ENCODE peak calls at places on chromosomes 16 and 17, in eight cellular contexts. N is GM12865, J is MG63, O is IMR-90, V is neural progenitor cell, W is GM23248, D is left lung, S is HFF-Myc. L is an unnamed sample.
A peak's percentile ranks its signal among the peaks of the same experiment; 100 is the strongest.

GRCh38 chr16:22358000-22358399 is 16.4 kb downstream of the CDR2 start:
- DNase-seq in N (peak; percentile 35), J (no peak), O (no peak), V (no peak), W (no peak), D (no peak), S (no peak), L (no peak)

GRCh38 chr17:32341141-32341856 is 674 bp downstream of the C17orf75 start:
- DNase-seq in N (peak; percentile 68), J (no peak), O (no peak), V (no peak), W (peak; percentile 49), D (no peak), S (no peak), L (no peak)

GRCh38 chr16:84947022-84947421 is 64.3 kb downstream of the ZDHHC7 start:
- DNase-seq in N (no peak), J (no peak), O (no peak), V (no peak), W (no peak), D (no peak), S (no peak), L (no peak)

GRCh38 chr17:51362818-51363598 is 102.7 kb downstream of the UTP18 start:
- DNase-seq in N (no peak), J (no peak), O (no peak), V (no peak), W (no peak), D (no peak), S (no peak), L (no peak)

GRCh38 chr17:47812146-47812920 is 9.3 kb downstream of the OSBPL7 start:
- DNase-seq in N (no peak), J (no peak), O (no peak), V (no peak), W (no peak), D (no peak), S (no peak), L (no peak)

GRCh38 chr16:84953051-84953746 is 58.1 kb downstream of the ZDHHC7 start:
- DNase-seq in N (peak; percentile 12), J (no peak), O (no peak), V (peak; percentile 20), W (no peak), D (no peak), S (no peak), L (no peak)

GRCh38 chr16:23408242-23409201 is 44.5 kb downstream of the COG7 start:
- DNase-seq in N (no peak), J (peak; percentile 16), O (peak; percentile 78), V (peak; percentile 49), W (peak; percentile 78), D (no peak), S (peak; percentile 58), L (peak; percentile 89)

GRCh38 chr16:14050297-14051027 is 20.7 kb upstream of the MRTFB start:
- DNase-seq in N (no peak), J (no peak), O (peak; percentile 14), V (peak; percentile 51), W (no peak), D (no peak), S (no peak), L (no peak)

GRCh38 chr17:44959821-44960523 is 8.1 kb downstream of the C1QL1 start:
- DNase-seq in N (no peak), J (no peak), O (no peak), V (no peak), W (no peak), D (no peak), S (no peak), L (no peak)

GRCh38 chr16:85906349-85906748 is 7.4 kb downstream of the IRF8 start:
- DNase-seq in N (no peak), J (no peak), O (no peak), V (no peak), W (no peak), D (no peak), S (no peak), L (no peak)

GRCh38 chr16:651844-652243 is 2.7 kb downstream of the WDR90 start:
- DNase-seq in N (no peak), J (no peak), O (no peak), V (no peak), W (no peak), D (no peak), S (no peak), L (no peak)

GRCh38 chr17:58710948-58711552 is 18.6 kb downstream of the RAD51C start:
- DNase-seq in N (peak; percentile 70), J (no peak), O (peak; percentile 69), V (peak; percentile 83), W (peak; percentile 77), D (no peak), S (peak; percentile 22), L (peak; percentile 41)

GRCh38 chr16:55039931-55040330 is 109.3 kb downstream of the IRX5 start:
- DNase-seq in N (no peak), J (no peak), O (no peak), V (no peak), W (no peak), D (no peak), S (no peak), L (no peak)

GRCh38 chr16:67013823-67014640 is 14.9 kb upstream of the CBFB start:
- DNase-seq in N (peak; percentile 68), J (peak; percentile 63), O (peak; percentile 46), V (peak; percentile 86), W (peak; percentile 84), D (peak; percentile 63), S (no peak), L (peak; percentile 37)

GRCh38 chr16:1456951-1457350 is 12.6 kb upstream of the CCDC154 start:
- DNase-seq in N (no peak), J (no peak), O (no peak), V (no peak), W (no peak), D (no peak), S (no peak), L (no peak)

GRCh38 chr17:76370261-76370993 is 14.0 kb upstream of the SPHK1 start:
- DNase-seq in N (no peak), J (peak; percentile 95), O (peak; percentile 98), V (no peak), W (peak; percentile 99), D (peak; percentile 50), S (peak; percentile 90), L (peak; percentile 99)

GRCh38 chr16:49350265-49351103 is 23.1 kb upstream of the C16orf78 start:
- DNase-seq in N (peak; percentile 56), J (peak; percentile 12), O (peak; percentile 34), V (peak; percentile 73), W (peak; percentile 59), D (no peak), S (peak; percentile 11), L (peak; percentile 66)

GRCh38 chr16:84459941-84460405 is 44.5 kb downstream of the MEAK7 start:
- DNase-seq in N (no peak), J (no peak), O (no peak), V (no peak), W (no peak), D (no peak), S (no peak), L (no peak)

GRCh38 chr17:79779088-79779529 is 1.2 kb downstream of the CBX2 start:
- DNase-seq in N (no peak), J (no peak), O (no peak), V (peak; percentile 36), W (no peak), D (no peak), S (no peak), L (no peak)

GRCh38 chr17:79779661-79780365 is 1.9 kb downstream of the CBX2 start:
- DNase-seq in N (no peak), J (no peak), O (no peak), V (no peak), W (no peak), D (no peak), S (no peak), L (no peak)

GRCh38 chr17:79777844-79778503 is at the start of gene CBX2:
- DNase-seq in N (peak; percentile 79), J (peak; percentile 83), O (peak; percentile 42), V (peak; percentile 94), W (peak; percentile 91), D (peak; percentile 83), S (no peak), L (peak; percentile 53)

GRCh38 chr17:79777166-79777843 is 643 bp upstream of the CBX2 start:
- DNase-seq in N (peak; percentile 45), J (peak; percentile 86), O (peak; percentile 32), V (peak; percentile 91), W (peak; percentile 64), D (peak; percentile 61), S (no peak), L (no peak)

GRCh38 chr17:79778504-79779087 is 648 bp downstream of the CBX2 start:
- DNase-seq in N (no peak), J (no peak), O (no peak), V (peak; percentile 85), W (no peak), D (no peak), S (no peak), L (no peak)
- H3K4me3 ChIP-seq in N (peak overlapping the region; percentile 46), J (peak overlapping the region; percentile 62), O (peak overlapping the region; percentile 83), V (peak overlapping the region; percentile 98), W (peak overlapping the region; percentile 63), D (peak overlapping the region; percentile 66), S (peak overlapping the region; percentile 61), L (peak overlapping the region; percentile 55)

DNA sequence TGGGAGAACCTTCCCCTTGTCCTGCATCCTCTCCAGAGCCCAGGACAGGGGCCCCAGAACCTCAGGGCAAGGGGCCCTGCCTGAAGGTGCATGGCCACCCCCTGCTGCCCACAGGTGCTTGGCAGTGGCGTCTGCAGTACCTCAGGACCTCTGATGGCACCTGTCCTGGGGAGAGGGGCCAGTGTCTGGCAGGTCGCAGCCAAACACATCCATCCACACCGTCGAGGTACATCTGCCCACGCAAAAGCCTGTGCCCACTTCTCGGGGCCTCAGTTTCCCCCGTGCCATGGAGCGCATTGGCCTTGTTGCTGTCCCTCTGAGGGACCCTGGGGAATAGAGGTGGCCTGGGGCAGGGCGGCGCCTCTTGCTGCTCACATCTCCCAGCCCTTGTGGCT is 9.3 kb downstream of the MAP2K3 start:
- DNase-seq in N (no peak), J (no peak), O (no peak), V (no peak), W (no peak), D (no peak), S (no peak), L (no peak)
- H3K4me3 ChIP-seq in N (no peak overlapping the region), J (no peak overlapping the region), O (no peak overlapping the region), V (no peak overlapping the region), W (no peak overlapping the region), D (no peak overlapping the region), S (no peak overlapping the region), L (no peak overlapping the region)

GRCh38 chr17:17680477-17681186 is 626 bp upstream of the RAI1 start:
- DNase-seq in N (no peak), J (no peak), O (no peak), V (no peak), W (no peak), D (no peak), S (no peak), L (no peak)
- H3K4me3 ChIP-seq in N (peak overlapping the region; percentile 20), J (peak overlapping the region; percentile 26), O (peak overlapping the region; percentile 70), V (peak overlapping the region; percentile 74), W (peak overlapping the region; percentile 75), D (peak overlapping the region; percentile 85), S (peak overlapping the region; percentile 78), L (peak overlapping the region; percentile 14)

DNA sequence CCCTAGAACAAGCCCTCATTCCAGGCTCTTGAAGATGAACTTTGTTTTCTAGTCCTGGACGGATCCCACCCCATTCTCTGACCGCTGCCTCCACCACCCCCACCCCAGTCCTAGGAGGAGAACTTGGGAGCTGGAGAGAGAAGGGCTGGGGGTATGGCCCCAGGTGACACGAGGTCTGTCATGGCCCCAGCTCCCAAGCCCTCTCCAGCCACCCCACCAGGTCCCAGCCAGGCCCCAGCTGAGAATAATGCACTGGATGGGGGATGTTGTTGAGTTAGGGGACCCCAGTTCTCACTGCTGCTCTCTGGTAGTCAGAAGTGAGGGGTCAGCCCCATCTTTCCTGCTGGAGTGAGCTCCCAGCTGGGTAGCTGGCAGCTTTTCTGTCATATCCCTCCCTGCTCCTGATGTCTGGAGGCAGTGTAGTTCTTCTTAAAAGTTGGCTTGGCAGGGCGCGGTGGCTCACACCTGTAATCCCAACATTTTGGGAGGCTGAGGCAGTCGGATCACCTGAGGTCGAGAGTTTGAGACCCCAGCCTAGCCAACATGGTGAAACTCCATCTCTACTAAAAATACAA is 4.6 kb upstream of the COL1A1 start:
- DNase-seq in N (no peak), J (no peak), O (no peak), V (no peak), W (peak; percentile 11), D (no peak), S (no peak), L (no peak)
- H3K4me3 ChIP-seq in N (no peak overlapping the region), J (no peak overlapping the region), O (no peak overlapping the region), V (no peak overlapping the region), W (peak overlapping the region; percentile 58), D (no peak overlapping the region), S (peak overlapping the region; percentile 8), L (peak overlapping the region; percentile 28)

L was measured in foreskin fibroblast.